ENCODE peak calls at places on chromosomes 13 and 19, in seven cellular contexts. One of them, this sample, is unnamed.

GRCh38 chr19:3249408-3249807 is 24.9 kb downstream of the CELF5 start:
- DNase-seq in COR-L47: no peak
- DNase-seq in endodermal cell: peak
- DNase-seq in PC-9: peak
- DNase-seq in stimulated activated CD4-positive, alpha-beta T cell treated with anti-CD3 and anti-CD28 coated beads, Interleukin-1b, Interleukin-23, amount 100 ng/mL, for 1 hour: no peak
- DNase-seq in PC-3: peak
- DNase-seq in HEK293T: peak
- DNase-seq in this sample: peak

GRCh38 chr19:40831502-40832430 is 18.5 kb downstream of the CYP2A6 start:
- DNase-seq in endodermal cell: peak
- DNase-seq in COR-L47: no peak
- DNase-seq in HEK293T: peak
- DNase-seq in PC-3: peak
- DNase-seq in stimulated activated CD4-positive, alpha-beta T cell treated with anti-CD3 and anti-CD28 coated beads, Interleukin-1b, Interleukin-23, amount 100 ng/mL, for 1 hour: no peak
- DNase-seq in PC-9: peak
- DNase-seq in this sample: no peak

GRCh38 chr13:76672422-76672821 is 213.8 kb downstream of the KCTD12 start:
- DNase-seq in stimulated activated CD4-positive, alpha-beta T cell treated with anti-CD3 and anti-CD28 coated beads, Interleukin-1b, Interleukin-23, amount 100 ng/mL, for 1 hour: no peak
- DNase-seq in HEK293T: no peak
- DNase-seq in PC-3: peak
- DNase-seq in endodermal cell: no peak
- DNase-seq in COR-L47: no peak
- DNase-seq in PC-9: no peak
- DNase-seq in this sample: no peak

GRCh38 chr19:46840157-46840942 is 10.3 kb downstream of the AP2S1 start:
- DNase-seq in stimulated activated CD4-positive, alpha-beta T cell treated with anti-CD3 and anti-CD28 coated beads, Interleukin-1b, Interleukin-23, amount 100 ng/mL, for 1 hour: no peak
- DNase-seq in PC-3: peak
- DNase-seq in HEK293T: peak
- DNase-seq in endodermal cell: peak
- DNase-seq in COR-L47: peak
- DNase-seq in PC-9: peak
- DNase-seq in this sample: peak

GRCh38 chr19:1748115-1748702 is 5.1 kb upstream of the ONECUT3 start:
- DNase-seq in stimulated activated CD4-positive, alpha-beta T cell treated with anti-CD3 and anti-CD28 coated beads, Interleukin-1b, Interleukin-23, amount 100 ng/mL, for 1 hour: no peak
- DNase-seq in PC-9: no peak
- DNase-seq in HEK293T: no peak
- DNase-seq in endodermal cell: no peak
- DNase-seq in PC-3: no peak
- DNase-seq in COR-L47: no peak
- DNase-seq in this sample: no peak

GRCh38 chr13:75050419-75051066 is 431.4 kb downstream of the TBC1D4 start:
- DNase-seq in PC-9: no peak
- DNase-seq in endodermal cell: no peak
- DNase-seq in COR-L47: no peak
- DNase-seq in stimulated activated CD4-positive, alpha-beta T cell treated with anti-CD3 and anti-CD28 coated beads, Interleukin-1b, Interleukin-23, amount 100 ng/mL, for 1 hour: no peak
- DNase-seq in HEK293T: no peak
- DNase-seq in PC-3: no peak
- DNase-seq in this sample: no peak

GRCh38 chr13:26619321-26619720 is 61.8 kb downstream of the WASF3 start:
- DNase-seq in PC-3: peak
- DNase-seq in COR-L47: no peak
- DNase-seq in PC-9: no peak
- DNase-seq in HEK293T: no peak
- DNase-seq in endodermal cell: no peak
- DNase-seq in stimulated activated CD4-positive, alpha-beta T cell treated with anti-CD3 and anti-CD28 coated beads, Interleukin-1b, Interleukin-23, amount 100 ng/mL, for 1 hour: no peak
- DNase-seq in this sample: no peak

GRCh38 chr13:78595819-78596700 is 7.3 kb downstream of the POU4F1 start:
- DNase-seq in PC-9: no peak
- DNase-seq in endodermal cell: peak
- DNase-seq in HEK293T: no peak
- DNase-seq in COR-L47: no peak
- DNase-seq in stimulated activated CD4-positive, alpha-beta T cell treated with anti-CD3 and anti-CD28 coated beads, Interleukin-1b, Interleukin-23, amount 100 ng/mL, for 1 hour: no peak
- DNase-seq in PC-3: no peak
- DNase-seq in this sample: peak

GRCh38 chr19:45016388-45017314 is 15.4 kb downstream of the RELB start:
- DNase-seq in endodermal cell: peak
- DNase-seq in PC-9: peak
- DNase-seq in COR-L47: peak
- DNase-seq in HEK293T: peak
- DNase-seq in PC-3: peak
- DNase-seq in stimulated activated CD4-positive, alpha-beta T cell treated with anti-CD3 and anti-CD28 coated beads, Interleukin-1b, Interleukin-23, amount 100 ng/mL, for 1 hour: peak
- DNase-seq in this sample: peak

GRCh38 chr19:17454579-17454978 is 6.1 kb upstream of the TMEM221 start:
- DNase-seq in HEK293T: no peak
- DNase-seq in stimulated activated CD4-positive, alpha-beta T cell treated with anti-CD3 and anti-CD28 coated beads, Interleukin-1b, Interleukin-23, amount 100 ng/mL, for 1 hour: no peak
- DNase-seq in PC-9: no peak
- DNase-seq in COR-L47: no peak
- DNase-seq in endodermal cell: peak
- DNase-seq in PC-3: no peak
- DNase-seq in this sample: peak

GRCh38 chr19:42402376-42403116 is 12.4 kb upstream of the CNFN start:
- DNase-seq in PC-9: peak
- DNase-seq in HEK293T: no peak
- DNase-seq in COR-L47: no peak
- DNase-seq in stimulated activated CD4-positive, alpha-beta T cell treated with anti-CD3 and anti-CD28 coated beads, Interleukin-1b, Interleukin-23, amount 100 ng/mL, for 1 hour: no peak
- DNase-seq in endodermal cell: peak
- DNase-seq in PC-3: no peak
- DNase-seq in this sample: no peak

GRCh38 chr13:75139291-75139690 is 342.7 kb downstream of the TBC1D4 start:
- DNase-seq in PC-9: no peak
- DNase-seq in COR-L47: no peak
- DNase-seq in HEK293T: no peak
- DNase-seq in PC-3: peak
- DNase-seq in endodermal cell: no peak
- DNase-seq in stimulated activated CD4-positive, alpha-beta T cell treated with anti-CD3 and anti-CD28 coated beads, Interleukin-1b, Interleukin-23, amount 100 ng/mL, for 1 hour: no peak
- DNase-seq in this sample: no peak

GRCh38 chr13:73138276-73138950 is 79.6 kb downstream of the KLF5 start:
- DNase-seq in PC-3: peak
- DNase-seq in COR-L47: no peak
- DNase-seq in HEK293T: peak
- DNase-seq in endodermal cell: no peak
- DNase-seq in PC-9: peak
- DNase-seq in stimulated activated CD4-positive, alpha-beta T cell treated with anti-CD3 and anti-CD28 coated beads, Interleukin-1b, Interleukin-23, amount 100 ng/mL, for 1 hour: no peak
- DNase-seq in this sample: no peak

GRCh38 chr13:108342369-108343289 is 73.1 kb downstream of the TNFSF13B start:
- DNase-seq in HEK293T: no peak
- DNase-seq in PC-9: no peak
- DNase-seq in PC-3: peak
- DNase-seq in endodermal cell: no peak
- DNase-seq in stimulated activated CD4-positive, alpha-beta T cell treated with anti-CD3 and anti-CD28 coated beads, Interleukin-1b, Interleukin-23, amount 100 ng/mL, for 1 hour: no peak
- DNase-seq in COR-L47: peak
- DNase-seq in this sample: no peak

GRCh38 chr19:18590273-18591272 is 2.0 kb downstream of the REX1BD start:
- DNase-seq in COR-L47: no peak
- DNase-seq in PC-9: no peak
- DNase-seq in stimulated activated CD4-positive, alpha-beta T cell treated with anti-CD3 and anti-CD28 coated beads, Interleukin-1b, Interleukin-23, amount 100 ng/mL, for 1 hour: no peak
- DNase-seq in HEK293T: peak
- DNase-seq in endodermal cell: peak
- DNase-seq in PC-3: no peak
- DNase-seq in this sample: peak

GRCh38 chr13:57557979-57558529 is 73.5 kb upstream of the PCDH17 start:
- DNase-seq in HEK293T: peak
- DNase-seq in endodermal cell: no peak
- DNase-seq in stimulated activated CD4-positive, alpha-beta T cell treated with anti-CD3 and anti-CD28 coated beads, Interleukin-1b, Interleukin-23, amount 100 ng/mL, for 1 hour: no peak
- DNase-seq in PC-9: no peak
- DNase-seq in COR-L47: no peak
- DNase-seq in PC-3: peak
- DNase-seq in this sample: no peak

GRCh38 chr13:24998433-24998832 is 97.5 kb upstream of the PABPC3 start:
- DNase-seq in PC-3: no peak
- DNase-seq in PC-9: no peak
- DNase-seq in stimulated activated CD4-positive, alpha-beta T cell treated with anti-CD3 and anti-CD28 coated beads, Interleukin-1b, Interleukin-23, amount 100 ng/mL, for 1 hour: no peak
- DNase-seq in endodermal cell: no peak
- DNase-seq in COR-L47: no peak
- DNase-seq in HEK293T: no peak
- DNase-seq in this sample: no peak

GRCh38 chr13:29081036-29081435 is 260.9 kb downstream of the MTUS2 start:
- DNase-seq in endodermal cell: no peak
- DNase-seq in PC-9: no peak
- DNase-seq in COR-L47: no peak
- DNase-seq in PC-3: no peak
- DNase-seq in stimulated activated CD4-positive, alpha-beta T cell treated with anti-CD3 and anti-CD28 coated beads, Interleukin-1b, Interleukin-23, amount 100 ng/mL, for 1 hour: no peak
- DNase-seq in HEK293T: no peak
- DNase-seq in this sample: no peak

GRCh38 chr19:2475018-2475701 is 767 bp upstream of the GADD45B start:
- DNase-seq in HEK293T: peak
- DNase-seq in stimulated activated CD4-positive, alpha-beta T cell treated with anti-CD3 and anti-CD28 coated beads, Interleukin-1b, Interleukin-23, amount 100 ng/mL, for 1 hour: no peak
- DNase-seq in COR-L47: no peak
- DNase-seq in PC-9: no peak
- DNase-seq in PC-3: peak
- DNase-seq in endodermal cell: peak
- DNase-seq in this sample: peak

GRCh38 chr13:66577358-66577757 is 652.8 kb downstream of the PCDH9 start:
- DNase-seq in stimulated activated CD4-positive, alpha-beta T cell treated with anti-CD3 and anti-CD28 coated beads, Interleukin-1b, Interleukin-23, amount 100 ng/mL, for 1 hour: no peak
- DNase-seq in COR-L47: no peak
- DNase-seq in endodermal cell: no peak
- DNase-seq in HEK293T: no peak
- DNase-seq in PC-9: no peak
- DNase-seq in PC-3: no peak
- DNase-seq in this sample: no peak

GRCh38 chr13:100828226-100828625 is 153.6 kb upstream of the TMTC4 start:
- DNase-seq in HEK293T: peak
- DNase-seq in COR-L47: no peak
- DNase-seq in stimulated activated CD4-positive, alpha-beta T cell treated with anti-CD3 and anti-CD28 coated beads, Interleukin-1b, Interleukin-23, amount 100 ng/mL, for 1 hour: no peak
- DNase-seq in PC-3: no peak
- DNase-seq in PC-9: no peak
- DNase-seq in endodermal cell: peak
- DNase-seq in this sample: no peak

GRCh38 chr13:99540530-99540929 is 39.3 kb downstream of the TM9SF2 start:
- DNase-seq in PC-9: no peak
- DNase-seq in endodermal cell: no peak
- DNase-seq in PC-3: no peak
- DNase-seq in stimulated activated CD4-positive, alpha-beta T cell treated with anti-CD3 and anti-CD28 coated beads, Interleukin-1b, Interleukin-23, amount 100 ng/mL, for 1 hour: no peak
- DNase-seq in COR-L47: no peak
- DNase-seq in HEK293T: no peak
- DNase-seq in this sample: no peak

GRCh38 chr19:17286742-17287141 is 5.0 kb downstream of the ANKLE1 start:
- DNase-seq in PC-9: peak
- DNase-seq in COR-L47: no peak
- DNase-seq in stimulated activated CD4-positive, alpha-beta T cell treated with anti-CD3 and anti-CD28 coated beads, Interleukin-1b, Interleukin-23, amount 100 ng/mL, for 1 hour: no peak
- DNase-seq in HEK293T: no peak
- DNase-seq in endodermal cell: no peak
- DNase-seq in PC-3: no peak
- DNase-seq in this sample: no peak

GRCh38 chr13:60164490-60164889 is 762 bp upstream of the DIAPH3 start:
- DNase-seq in COR-L47: no peak
- DNase-seq in HEK293T: no peak
- DNase-seq in endodermal cell: no peak
- DNase-seq in stimulated activated CD4-positive, alpha-beta T cell treated with anti-CD3 and anti-CD28 coated beads, Interleukin-1b, Interleukin-23, amount 100 ng/mL, for 1 hour: no peak
- DNase-seq in PC-3: peak
- DNase-seq in PC-9: no peak
- DNase-seq in this sample: no peak

GRCh38 chr19:33690461-33691427 is 69.0 kb downstream of the CHST8 start:
- DNase-seq in PC-9: no peak
- DNase-seq in HEK293T: no peak
- DNase-seq in endodermal cell: peak
- DNase-seq in COR-L47: peak
- DNase-seq in PC-3: peak
- DNase-seq in stimulated activated CD4-positive, alpha-beta T cell treated with anti-CD3 and anti-CD28 coated beads, Interleukin-1b, Interleukin-23, amount 100 ng/mL, for 1 hour: no peak
- DNase-seq in this sample: no peak

GRCh38 chr13:68168448-68168847 is 938.3 kb upstream of the PCDH9 start:
- DNase-seq in PC-9: no peak
- DNase-seq in PC-3: peak
- DNase-seq in HEK293T: no peak
- DNase-seq in COR-L47: no peak
- DNase-seq in stimulated activated CD4-positive, alpha-beta T cell treated with anti-CD3 and anti-CD28 coated beads, Interleukin-1b, Interleukin-23, amount 100 ng/mL, for 1 hour: no peak
- DNase-seq in endodermal cell: no peak
- DNase-seq in this sample: no peak

GRCh38 chr19:35348909-35349611 is 1.4 kb downstream of the FFAR1 start:
- DNase-seq in PC-9: no peak
- DNase-seq in HEK293T: no peak
- DNase-seq in stimulated activated CD4-positive, alpha-beta T cell treated with anti-CD3 and anti-CD28 coated beads, Interleukin-1b, Interleukin-23, amount 100 ng/mL, for 1 hour: no peak
- DNase-seq in COR-L47: no peak
- DNase-seq in endodermal cell: peak
- DNase-seq in PC-3: no peak
- DNase-seq in this sample: no peak

GRCh38 chr19:42422576-42423461 is 4.4 kb downstream of the LIPE start:
- DNase-seq in PC-3: no peak
- DNase-seq in endodermal cell: peak
- DNase-seq in PC-9: peak
- DNase-seq in HEK293T: no peak
- DNase-seq in COR-L47: no peak
- DNase-seq in stimulated activated CD4-positive, alpha-beta T cell treated with anti-CD3 and anti-CD28 coated beads, Interleukin-1b, Interleukin-23, amount 100 ng/mL, for 1 hour: no peak
- DNase-seq in this sample: peak

GRCh38 chr13:18944501-18945068 is 237.0 kb downstream of the TUBA3C start:
- DNase-seq in COR-L47: no peak
- DNase-seq in PC-3: no peak
- DNase-seq in stimulated activated CD4-positive, alpha-beta T cell treated with anti-CD3 and anti-CD28 coated beads, Interleukin-1b, Interleukin-23, amount 100 ng/mL, for 1 hour: no peak
- DNase-seq in endodermal cell: no peak
- DNase-seq in PC-9: no peak
- DNase-seq in HEK293T: no peak
- DNase-seq in this sample: no peak

GRCh38 chr19:2332341-2333026 is 4.0 kb downstream of the SPPL2B start:
- DNase-seq in PC-9: no peak
- DNase-seq in endodermal cell: no peak
- DNase-seq in PC-3: no peak
- DNase-seq in stimulated activated CD4-positive, alpha-beta T cell treated with anti-CD3 and anti-CD28 coated beads, Interleukin-1b, Interleukin-23, amount 100 ng/mL, for 1 hour: no peak
- DNase-seq in COR-L47: peak
- DNase-seq in HEK293T: no peak
- DNase-seq in this sample: no peak

GRCh38 chr13:100139822-100140221 is 50.9 kb downstream of the PCCA start:
- DNase-seq in endodermal cell: no peak
- DNase-seq in PC-3: no peak
- DNase-seq in stimulated activated CD4-positive, alpha-beta T cell treated with anti-CD3 and anti-CD28 coated beads, Interleukin-1b, Interleukin-23, amount 100 ng/mL, for 1 hour: no peak
- DNase-seq in HEK293T: no peak
- DNase-seq in COR-L47: no peak
- DNase-seq in PC-9: no peak
- DNase-seq in this sample: no peak

GRCh38 chr13:98267080-98267912 is 90.2 kb upstream of the RNF113B start:
- DNase-seq in COR-L47: peak
- DNase-seq in PC-9: no peak
- DNase-seq in PC-3: no peak
- DNase-seq in stimulated activated CD4-positive, alpha-beta T cell treated with anti-CD3 and anti-CD28 coated beads, Interleukin-1b, Interleukin-23, amount 100 ng/mL, for 1 hour: no peak
- DNase-seq in endodermal cell: peak
- DNase-seq in HEK293T: no peak
- DNase-seq in this sample: no peak

GRCh38 chr13:98144501-98145350 is 1.8 kb downstream of the FARP1 start:
- DNase-seq in stimulated activated CD4-positive, alpha-beta T cell treated with anti-CD3 and anti-CD28 coated beads, Interleukin-1b, Interleukin-23, amount 100 ng/mL, for 1 hour: no peak
- DNase-seq in COR-L47: peak
- DNase-seq in PC-3: peak
- DNase-seq in endodermal cell: peak
- DNase-seq in HEK293T: peak
- DNase-seq in PC-9: peak
- DNase-seq in this sample: peak

GRCh38 chr19:54178581-54179261 is 5.8 kb upstream of the TMC4 start:
- DNase-seq in PC-9: no peak
- DNase-seq in stimulated activated CD4-positive, alpha-beta T cell treated with anti-CD3 and anti-CD28 coated beads, Interleukin-1b, Interleukin-23, amount 100 ng/mL, for 1 hour: no peak
- DNase-seq in PC-3: peak
- DNase-seq in HEK293T: peak
- DNase-seq in endodermal cell: peak
- DNase-seq in COR-L47: peak
- DNase-seq in this sample: peak

GRCh38 chr19:29519931-29520330 is 5.9 kb upstream of the VSTM2B start:
- DNase-seq in PC-9: no peak
- DNase-seq in endodermal cell: no peak
- DNase-seq in COR-L47: no peak
- DNase-seq in PC-3: no peak
- DNase-seq in HEK293T: no peak
- DNase-seq in stimulated activated CD4-positive, alpha-beta T cell treated with anti-CD3 and anti-CD28 coated beads, Interleukin-1b, Interleukin-23, amount 100 ng/mL, for 1 hour: no peak
- DNase-seq in this sample: no peak